ENCODE peak calls at places on chromosomes 3 and 15, in four cellular contexts. F is tibial nerve, H is HFF-Myc, W is cardiac muscle cell. J is an unnamed sample.
A peak's percentile ranks its signal among the peaks of the same experiment; 100 is the strongest.

GRCh38 chr3:123722021-123722420 is 137.2 kb upstream of the HACD2 start:
- DNase-seq in F (no peak), H (no peak), W (no peak), J (no peak)

GRCh38 chr3:151146731-151147091 is 56.3 kb downstream of the GPR171 start:
- DNase-seq in F (no peak), H (no peak), W (no peak), J (no peak)

GRCh38 chr3:4515896-4516295 is 22.7 kb downstream of the ITPR1 start:
- DNase-seq in F (no peak), H (no peak), W (no peak), J (no peak)

GRCh38 chr3:126543457-126544090 is 15.2 kb downstream of the C3orf22 start:
- DNase-seq in F (no peak), H (no peak), W (no peak), J (no peak)

GRCh38 chr3:39166134-39166710 is 12.8 kb upstream of the CSRNP1 start:
- DNase-seq in F (no peak), H (peak; percentile 90), W (no peak), J (no peak)

GRCh38 chr3:78820497-78820896 is 947.3 kb downstream of the ROBO1 start:
- DNase-seq in F (no peak), H (no peak), W (no peak), J (no peak)

GRCh38 chr15:29451201-29451781 is 181.7 kb upstream of the NSMCE3 start:
- DNase-seq in F (no peak), H (no peak), W (peak; percentile 33), J (no peak)

GRCh38 chr3:62159693-62160092 is 213.7 kb downstream of the FEZF2 start:
- DNase-seq in F (peak; percentile 77), H (no peak), W (no peak), J (no peak)

GRCh38 chr15:86311568-86312280 is 232.1 kb downstream of the AGBL1 start:
- DNase-seq in F (no peak), H (no peak), W (no peak), J (no peak)

GRCh38 chr3:123525433-123525832 is 59.4 kb downstream of the HACD2 start:
- DNase-seq in F (no peak), H (no peak), W (no peak), J (no peak)

GRCh38 chr3:169668081-169668956 is 4.8 kb upstream of the MECOM start:
- DNase-seq in F (no peak), H (no peak), W (peak; percentile 67), J (peak; percentile 55)

GRCh38 chr15:74768099-74768770 is 13.6 kb upstream of the CSK start:
- DNase-seq in F (no peak), H (no peak), W (no peak), J (no peak)

GRCh38 chr3:50388021-50388719 is 28.8 kb upstream of the TMEM115 start:
- DNase-seq in F (no peak), H (no peak), W (peak; percentile 49), J (peak; percentile 61)

GRCh38 chr3:181518222-181518621 is 193.5 kb upstream of the SOX2 start:
- DNase-seq in F (no peak), H (no peak), W (no peak), J (no peak)

GRCh38 chr3:143648708-143649107 is 199.6 kb downstream of the SLC9A9 start:
- DNase-seq in F (no peak), H (no peak), W (peak; percentile 3), J (no peak)

GRCh38 chr3:11530153-11530721 is 113.5 kb downstream of the VGLL4 start:
- DNase-seq in F (no peak), H (no peak), W (peak; percentile 54), J (no peak)

GRCh38 chr3:69095636-69096035 is 10.9 kb downstream of the ARL6IP5 start:
- DNase-seq in F (no peak), H (no peak), W (no peak), J (no peak)

GRCh38 chr3:15220661-15221060 is 14.6 kb downstream of the CAPN7 start:
- DNase-seq in F (no peak), H (no peak), W (no peak), J (no peak)

GRCh38 chr3:43043071-43043766 is 62.7 kb downstream of the POMGNT2 start:
- DNase-seq in F (no peak), H (no peak), W (no peak), J (no peak)

GRCh38 chr3:71694358-71694999 is 30.7 kb downstream of the EIF4E3 start:
- DNase-seq in F (no peak), H (no peak), W (no peak), J (no peak)

GRCh38 chr3:169034401-169034800 is 629.1 kb downstream of the MECOM start:
- DNase-seq in F (no peak), H (no peak), W (no peak), J (no peak)

GRCh38 chr3:142450192-142450591 is 2.4 kb upstream of the XRN1 start:
- DNase-seq in F (no peak), H (no peak), W (no peak), J (no peak)

GRCh38 chr3:165254812-165255211 is 58.6 kb upstream of the SLITRK3 start:
- DNase-seq in F (no peak), H (no peak), W (peak; percentile 65), J (no peak)

GRCh38 chr3:190258634-190259033 is 63.6 kb downstream of the CLDN1 start:
- DNase-seq in F (no peak), H (no peak), W (peak; percentile 2), J (no peak)

DNA sequence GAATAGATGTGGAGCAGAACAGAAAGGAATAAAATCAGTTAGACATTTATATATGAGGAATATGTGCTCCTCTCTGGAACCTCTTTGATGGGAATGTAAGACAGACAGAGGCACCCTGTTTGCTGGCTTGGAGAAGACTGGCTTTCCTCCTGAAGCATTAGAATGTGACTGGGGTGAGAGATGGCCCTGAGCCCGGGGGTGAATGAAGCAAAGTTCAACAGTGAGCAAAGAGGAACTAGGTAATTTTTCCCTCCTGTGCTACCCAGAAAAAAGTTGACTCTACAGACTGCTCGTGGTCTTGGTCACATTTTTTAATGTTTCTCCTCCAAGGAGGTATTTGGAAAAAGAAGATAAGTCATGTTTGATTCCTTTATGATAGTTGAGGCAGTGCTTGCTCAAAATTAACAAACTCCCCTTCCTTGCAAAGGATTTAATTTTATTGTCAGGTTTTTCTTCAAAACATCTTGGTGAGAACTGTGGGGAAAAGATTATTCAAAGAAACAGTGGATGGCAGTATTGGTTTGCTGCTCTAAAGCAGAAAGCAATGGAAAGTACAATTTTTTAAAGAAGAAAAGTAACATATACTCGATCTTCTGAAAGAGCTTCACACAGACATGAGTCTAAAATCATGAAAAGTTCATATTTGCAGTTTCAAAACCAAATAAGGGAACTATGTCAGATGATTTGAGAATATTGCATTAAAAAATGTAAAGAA is 370.4 kb upstream of the CDIN1 start:
- DNase-seq in F (no peak), H (no peak), W (no peak), J (no peak)
- TF ChIP-seq CTCF in F (no peak), H (no peak), W (peak; percentile 20), J (no peak)

DNA sequence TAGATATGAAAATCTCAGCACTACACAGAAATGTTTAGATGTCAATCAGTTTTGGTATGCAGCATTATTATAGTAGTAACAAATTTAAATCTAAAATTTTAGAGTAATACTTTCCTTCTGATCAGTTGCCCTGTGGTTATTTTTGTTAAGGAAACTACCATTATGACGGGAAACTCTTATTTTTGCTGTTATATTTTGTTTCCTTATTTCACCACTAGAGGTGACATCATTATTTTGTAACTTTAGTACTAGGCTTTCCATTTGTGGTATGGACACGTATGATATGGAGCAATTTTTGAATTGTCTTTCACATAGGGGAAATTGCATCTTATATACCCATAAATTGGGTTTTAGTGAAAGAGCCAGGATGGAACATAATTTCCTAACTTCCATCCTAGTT is 19.6 kb upstream of the PPP4R2 start:
- DNase-seq in F (no peak), H (no peak), W (no peak), J (peak; percentile 44)
- TF ChIP-seq CTCF in F (no peak), H (no peak), W (no peak), J (no peak)

GRCh38 chr3:77042892-77043291 is 3.0 kb downstream of the ROBO2 start:
- DNase-seq in F (no peak), H (no peak), W (peak; percentile 27), J (no peak)
- TF ChIP-seq CTCF in F (no peak), H (peak; percentile 27), W (no peak), J (no peak)

GRCh38 chr3:72812201-72812600 is 36.0 kb downstream of the SHQ1 start:
- DNase-seq in F (no peak), H (no peak), W (no peak), J (no peak)

GRCh38 chr3:72810063-72810462 is 38.2 kb downstream of the SHQ1 start:
- DNase-seq in F (no peak), H (no peak), W (no peak), J (no peak)

GRCh38 chr3:72814308-72814707 is 33.9 kb downstream of the SHQ1 start:
- DNase-seq in F (no peak), H (no peak), W (no peak), J (peak; percentile 59)

GRCh38 chr3:72810659-72811434 is 37.4 kb downstream of the SHQ1 start:
- DNase-seq in F (no peak), H (no peak), W (no peak), J (no peak)

DNA sequence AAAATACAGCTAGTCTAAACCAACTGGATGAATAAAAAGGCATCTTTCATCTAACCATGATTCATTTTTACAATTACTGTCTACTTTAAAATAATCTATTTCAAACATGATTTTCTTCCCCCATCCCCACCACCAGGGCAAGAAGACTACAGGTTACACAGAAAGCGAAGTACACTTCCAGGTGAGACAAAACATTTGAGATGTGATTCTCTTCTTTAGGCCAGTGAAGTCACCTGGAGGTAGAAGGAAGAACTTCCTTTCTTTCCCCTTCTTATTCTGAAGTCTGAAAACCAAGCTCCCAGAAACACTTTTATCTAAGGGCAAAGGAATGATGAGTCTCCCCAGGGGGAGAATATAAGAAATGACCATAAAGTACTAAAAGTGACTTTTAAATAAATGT is 36.7 kb downstream of the SHQ1 start:
- DNase-seq in F (no peak), H (no peak), W (no peak), J (no peak)
- TF ChIP-seq CTCF in F (no peak), H (no peak), W (no peak), J (no peak)

GRCh38 chr3:160956785-160957184 is 148.4 kb downstream of the B3GALNT1 start:
- DNase-seq in F (no peak), H (no peak), W (peak; percentile 12), J (peak; percentile 49)
- TF ChIP-seq CTCF in F (no peak), H (peak; percentile 10), W (peak; percentile 42), J (peak; percentile 47)

DNA sequence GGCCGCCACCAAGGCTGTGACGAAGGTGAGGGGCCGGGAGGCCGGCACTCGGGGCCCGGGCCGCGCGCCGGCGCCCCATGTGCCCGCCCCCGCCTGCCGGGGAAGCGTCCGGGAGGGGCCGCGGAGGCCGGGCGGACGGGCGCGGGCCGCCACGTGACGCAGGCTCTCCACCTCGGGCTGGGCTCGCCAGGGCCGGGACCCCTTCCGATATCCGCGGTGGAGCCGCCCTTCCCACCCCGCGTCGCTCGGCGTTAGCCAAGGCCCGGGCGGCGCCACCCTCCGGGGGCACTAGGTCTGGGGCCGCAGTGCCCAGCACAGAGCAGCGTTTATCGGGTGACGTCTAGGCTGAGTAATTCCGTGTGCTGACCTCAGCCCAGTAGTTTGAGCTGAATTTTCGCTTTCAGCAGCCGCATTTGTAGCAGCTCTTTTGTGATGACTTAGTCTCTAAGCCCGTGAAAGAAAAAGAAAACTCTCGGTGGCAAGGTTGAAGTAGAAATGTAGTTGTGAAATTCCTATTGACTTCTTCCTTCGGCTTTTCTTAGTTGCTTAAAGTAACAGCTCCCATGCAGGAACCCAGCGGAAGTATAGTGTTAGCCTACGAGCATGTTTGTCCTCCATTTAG is 885 bp downstream of the CDV3 start:
- DNase-seq in F (peak; percentile 37), H (no peak), W (peak; percentile 87), J (peak; percentile 76)
- TF ChIP-seq CTCF in F (no peak), H (no peak), W (peak; percentile 16), J (peak; percentile 27)

GRCh38 chr3:99532246-99532645 is 106.1 kb upstream of the COL8A1 start:
- DNase-seq in F (no peak), H (peak; percentile 39), W (peak; percentile 68), J (peak; percentile 20)
- TF ChIP-seq CTCF in F (peak; percentile 25), H (peak; percentile 76), W (peak; percentile 89), J (peak; percentile 60)